ENCODE peak calls at places on chromosomes 12 and 14, in six cellular contexts. One of them, this sample, is unnamed.

GRCh38 chr12:78721906-78722305 is 142.7 kb upstream of the SYT1 start:
- DNase-seq in stomach: no peak
- DNase-seq in tibial artery: no peak
- DNase-seq in CD4-positive, alpha-beta memory T cell: no peak
- DNase-seq in astrocyte: no peak
- DNase-seq in mammary epithelial cell: no peak
- DNase-seq in this sample: no peak

GRCh38 chr14:31965735-31966598 is 111.1 kb upstream of the ARHGAP5 start:
- DNase-seq in tibial artery: no peak
- DNase-seq in stomach: no peak
- DNase-seq in CD4-positive, alpha-beta memory T cell: no peak
- DNase-seq in astrocyte: no peak
- DNase-seq in mammary epithelial cell: peak; percentile 55
- DNase-seq in this sample: no peak

GRCh38 chr12:22018860-22019259 is 27.2 kb upstream of the CMAS start:
- DNase-seq in stomach: no peak
- DNase-seq in mammary epithelial cell: no peak
- DNase-seq in astrocyte: no peak
- DNase-seq in CD4-positive, alpha-beta memory T cell: no peak
- DNase-seq in tibial artery: no peak
- DNase-seq in this sample: peak; percentile 1

GRCh38 chr12:128817115-128818015 is 6.4 kb downstream of the SLC15A4 start:
- DNase-seq in mammary epithelial cell: peak; percentile 60
- DNase-seq in astrocyte: peak; percentile 90
- DNase-seq in CD4-positive, alpha-beta memory T cell: no peak
- DNase-seq in stomach: peak; percentile 41
- DNase-seq in tibial artery: peak; percentile 71
- DNase-seq in this sample: no peak

GRCh38 chr12:43004908-43005307 is 415.4 kb upstream of the PRICKLE1 start:
- DNase-seq in stomach: no peak
- DNase-seq in astrocyte: no peak
- DNase-seq in mammary epithelial cell: no peak
- DNase-seq in CD4-positive, alpha-beta memory T cell: no peak
- DNase-seq in tibial artery: no peak
- DNase-seq in this sample: no peak

GRCh38 chr12:88993655-88994054 is 358.6 kb downstream of the DUSP6 start:
- DNase-seq in astrocyte: peak; percentile 56
- DNase-seq in tibial artery: no peak
- DNase-seq in stomach: no peak
- DNase-seq in mammary epithelial cell: peak; percentile 43
- DNase-seq in CD4-positive, alpha-beta memory T cell: no peak
- DNase-seq in this sample: no peak

GRCh38 chr12:24499151-24500146 is 449.5 kb downstream of the BCAT1 start:
- DNase-seq in stomach: no peak
- DNase-seq in mammary epithelial cell: peak; percentile 3
- DNase-seq in tibial artery: no peak
- DNase-seq in astrocyte: peak; percentile 64
- DNase-seq in CD4-positive, alpha-beta memory T cell: no peak
- DNase-seq in this sample: no peak

GRCh38 chr14:62914873-62915272 is 130.4 kb downstream of the KCNH5 start:
- DNase-seq in mammary epithelial cell: peak; percentile 27
- DNase-seq in astrocyte: no peak
- DNase-seq in stomach: no peak
- DNase-seq in tibial artery: no peak
- DNase-seq in CD4-positive, alpha-beta memory T cell: no peak
- DNase-seq in this sample: no peak

GRCh38 chr12:120227233-120228040 is 26.5 kb upstream of the RPLP0 start:
- DNase-seq in mammary epithelial cell: no peak
- DNase-seq in CD4-positive, alpha-beta memory T cell: no peak
- DNase-seq in astrocyte: no peak
- DNase-seq in tibial artery: no peak
- DNase-seq in stomach: no peak
- DNase-seq in this sample: no peak

GRCh38 chr12:91349451-91349850 is 166.8 kb upstream of the DCN start:
- DNase-seq in CD4-positive, alpha-beta memory T cell: no peak
- DNase-seq in tibial artery: no peak
- DNase-seq in stomach: no peak
- DNase-seq in astrocyte: peak; percentile 5
- DNase-seq in mammary epithelial cell: no peak
- DNase-seq in this sample: no peak

GRCh38 chr12:116027551-116027821 is 250.0 kb downstream of the MED13L start:
- DNase-seq in stomach: no peak
- DNase-seq in mammary epithelial cell: no peak
- DNase-seq in CD4-positive, alpha-beta memory T cell: no peak
- DNase-seq in tibial artery: no peak
- DNase-seq in astrocyte: no peak
- DNase-seq in this sample: no peak

GRCh38 chr14:51620036-51620435 is 31.7 kb upstream of the FRMD6 start:
- DNase-seq in stomach: no peak
- DNase-seq in CD4-positive, alpha-beta memory T cell: no peak
- DNase-seq in mammary epithelial cell: no peak
- DNase-seq in tibial artery: no peak
- DNase-seq in astrocyte: no peak
- DNase-seq in this sample: no peak

GRCh38 chr12:89918172-89918880 is 209.7 kb upstream of the ATP2B1 start:
- DNase-seq in CD4-positive, alpha-beta memory T cell: no peak
- DNase-seq in astrocyte: no peak
- DNase-seq in stomach: no peak
- DNase-seq in mammary epithelial cell: no peak
- DNase-seq in tibial artery: no peak
- DNase-seq in this sample: no peak

GRCh38 chr14:26448181-26448855 is 149.5 kb downstream of the NOVA1 start:
- DNase-seq in stomach: no peak
- DNase-seq in astrocyte: no peak
- DNase-seq in tibial artery: no peak
- DNase-seq in mammary epithelial cell: no peak
- DNase-seq in CD4-positive, alpha-beta memory T cell: no peak
- DNase-seq in this sample: no peak

GRCh38 chr12:20629414-20630156 is 65.5 kb upstream of the SLCO1C1 start:
- DNase-seq in mammary epithelial cell: no peak
- DNase-seq in tibial artery: peak; percentile 25
- DNase-seq in astrocyte: peak; percentile 76
- DNase-seq in stomach: no peak
- DNase-seq in CD4-positive, alpha-beta memory T cell: no peak
- DNase-seq in this sample: no peak

GRCh38 chr14:77059276-77059934 is 30.9 kb upstream of the IRF2BPL start:
- DNase-seq in mammary epithelial cell: peak; percentile 49
- DNase-seq in astrocyte: peak; percentile 96
- DNase-seq in CD4-positive, alpha-beta memory T cell: peak; percentile 51
- DNase-seq in stomach: peak; percentile 56
- DNase-seq in tibial artery: no peak
- DNase-seq in this sample: no peak

GRCh38 chr14:22112004-22112403 is 438.4 kb upstream of the OR4E1 start:
- DNase-seq in astrocyte: no peak
- DNase-seq in CD4-positive, alpha-beta memory T cell: no peak
- DNase-seq in stomach: no peak
- DNase-seq in tibial artery: no peak
- DNase-seq in mammary epithelial cell: no peak
- DNase-seq in this sample: peak; percentile 17

GRCh38 chr12:106682594-106683234 is 91.8 kb upstream of the RIC8B start:
- DNase-seq in tibial artery: no peak
- DNase-seq in mammary epithelial cell: peak; percentile 10
- DNase-seq in CD4-positive, alpha-beta memory T cell: no peak
- DNase-seq in stomach: no peak
- DNase-seq in astrocyte: peak; percentile 7
- DNase-seq in this sample: no peak

GRCh38 chr14:34465069-34465859 is 3.2 kb upstream of the SPTSSA start:
- DNase-seq in CD4-positive, alpha-beta memory T cell: no peak
- DNase-seq in astrocyte: peak; percentile 10
- DNase-seq in mammary epithelial cell: no peak
- DNase-seq in tibial artery: no peak
- DNase-seq in stomach: no peak
- DNase-seq in this sample: no peak

GRCh38 chr12:125220404-125221273 is 155.4 kb downstream of the AACS start:
- DNase-seq in mammary epithelial cell: peak; percentile 2
- DNase-seq in astrocyte: no peak
- DNase-seq in tibial artery: no peak
- DNase-seq in CD4-positive, alpha-beta memory T cell: no peak
- DNase-seq in stomach: peak; percentile 82
- DNase-seq in this sample: no peak

GRCh38 chr12:126891789-126892188 is 1375.2 kb upstream of the TMEM132C start:
- DNase-seq in astrocyte: no peak
- DNase-seq in stomach: no peak
- DNase-seq in CD4-positive, alpha-beta memory T cell: no peak
- DNase-seq in mammary epithelial cell: no peak
- DNase-seq in tibial artery: no peak
- DNase-seq in this sample: no peak

GRCh38 chr12:67415473-67415872 is 146.3 kb downstream of the CAND1 start:
- DNase-seq in CD4-positive, alpha-beta memory T cell: no peak
- DNase-seq in tibial artery: no peak
- DNase-seq in mammary epithelial cell: peak; percentile 32
- DNase-seq in astrocyte: peak; percentile 27
- DNase-seq in stomach: no peak
- DNase-seq in this sample: no peak

GRCh38 chr14:94020267-94020666 is 5.9 kb upstream of the OTUB2 start:
- DNase-seq in tibial artery: no peak
- DNase-seq in astrocyte: no peak
- DNase-seq in mammary epithelial cell: no peak
- DNase-seq in stomach: no peak
- DNase-seq in CD4-positive, alpha-beta memory T cell: no peak
- DNase-seq in this sample: no peak

GRCh38 chr12:131910302-131911110 is 16.1 kb downstream of the ULK1 start:
- DNase-seq in mammary epithelial cell: no peak
- DNase-seq in astrocyte: no peak
- DNase-seq in CD4-positive, alpha-beta memory T cell: no peak
- DNase-seq in tibial artery: no peak
- DNase-seq in stomach: no peak
- DNase-seq in this sample: no peak

GRCh38 chr12:124395284-124395752 is 100.4 kb downstream of the RFLNA start:
- DNase-seq in mammary epithelial cell: no peak
- DNase-seq in CD4-positive, alpha-beta memory T cell: no peak
- DNase-seq in tibial artery: no peak
- DNase-seq in stomach: no peak
- DNase-seq in astrocyte: no peak
- DNase-seq in this sample: no peak

GRCh38 chr12:93978553-93978952 is 169.8 kb upstream of the PLXNC1 start:
- DNase-seq in CD4-positive, alpha-beta memory T cell: no peak
- DNase-seq in astrocyte: peak; percentile 74
- DNase-seq in stomach: no peak
- DNase-seq in mammary epithelial cell: peak; percentile 70
- DNase-seq in tibial artery: peak; percentile 58
- DNase-seq in this sample: no peak

GRCh38 chr12:114045333-114045732 is 79.2 kb upstream of the RBM19 start:
- DNase-seq in stomach: no peak
- DNase-seq in CD4-positive, alpha-beta memory T cell: no peak
- DNase-seq in tibial artery: no peak
- DNase-seq in mammary epithelial cell: no peak
- DNase-seq in astrocyte: no peak
- DNase-seq in this sample: no peak

GRCh38 chr14:42806909-42807315 is 1200.2 kb downstream of the LRFN5 start:
- DNase-seq in tibial artery: no peak
- DNase-seq in stomach: no peak
- DNase-seq in CD4-positive, alpha-beta memory T cell: no peak
- DNase-seq in astrocyte: peak; percentile 77
- DNase-seq in mammary epithelial cell: no peak
- DNase-seq in this sample: no peak

GRCh38 chr12:77161944-77162343 is 96.6 kb upstream of the E2F7 start:
- DNase-seq in tibial artery: no peak
- DNase-seq in CD4-positive, alpha-beta memory T cell: no peak
- DNase-seq in stomach: no peak
- DNase-seq in mammary epithelial cell: no peak
- DNase-seq in astrocyte: no peak
- DNase-seq in this sample: no peak
- H3K27ac ChIP-seq in tibial artery: no peak overlapping the region
- H3K27ac ChIP-seq in CD4-positive, alpha-beta memory T cell: no peak overlapping the region
- H3K27ac ChIP-seq in stomach: no peak overlapping the region
- H3K27ac ChIP-seq in mammary epithelial cell: no peak overlapping the region
- H3K27ac ChIP-seq in astrocyte: no peak overlapping the region
- H3K27ac ChIP-seq in this sample: no peak overlapping the region

DNA sequence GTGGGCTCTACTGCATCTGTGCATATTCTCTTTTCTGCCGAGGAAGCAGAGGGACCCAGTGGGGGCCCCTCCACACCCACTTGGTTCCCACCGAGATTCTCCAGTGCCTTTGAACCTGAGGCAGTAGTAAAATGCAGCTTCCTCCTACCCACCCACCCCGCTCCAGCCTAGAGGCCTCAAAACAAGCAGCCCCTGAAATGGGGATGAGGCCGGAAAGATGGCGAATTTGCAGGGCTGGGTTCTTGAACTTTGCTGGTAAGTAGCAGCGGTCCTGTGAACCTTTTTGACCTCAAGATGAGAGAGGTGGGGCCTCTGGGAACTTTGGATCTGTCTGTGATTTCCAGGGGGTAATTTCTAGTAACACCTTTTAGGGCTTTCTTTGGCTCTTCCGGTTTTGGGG is 15.4 kb downstream of the PLEKHG3 start:
- DNase-seq in astrocyte: no peak
- DNase-seq in mammary epithelial cell: no peak
- DNase-seq in stomach: no peak
- DNase-seq in CD4-positive, alpha-beta memory T cell: no peak
- DNase-seq in tibial artery: no peak
- DNase-seq in this sample: no peak
- H3K4me1 ChIP-seq in astrocyte: peaks cover 62% of the 10 kb centered on the region
- H3K4me1 ChIP-seq in mammary epithelial cell: peaks cover 98% of the 10 kb centered on the region
- H3K4me1 ChIP-seq in stomach: peaks cover 98% of the 10 kb centered on the region
- H3K4me1 ChIP-seq in CD4-positive, alpha-beta memory T cell: peaks cover 100% of the 10 kb centered on the region
- H3K4me1 ChIP-seq in tibial artery: peaks cover 96% of the 10 kb centered on the region
- H3K4me1 ChIP-seq in this sample: peaks cover 51% of the 10 kb centered on the region

DNA sequence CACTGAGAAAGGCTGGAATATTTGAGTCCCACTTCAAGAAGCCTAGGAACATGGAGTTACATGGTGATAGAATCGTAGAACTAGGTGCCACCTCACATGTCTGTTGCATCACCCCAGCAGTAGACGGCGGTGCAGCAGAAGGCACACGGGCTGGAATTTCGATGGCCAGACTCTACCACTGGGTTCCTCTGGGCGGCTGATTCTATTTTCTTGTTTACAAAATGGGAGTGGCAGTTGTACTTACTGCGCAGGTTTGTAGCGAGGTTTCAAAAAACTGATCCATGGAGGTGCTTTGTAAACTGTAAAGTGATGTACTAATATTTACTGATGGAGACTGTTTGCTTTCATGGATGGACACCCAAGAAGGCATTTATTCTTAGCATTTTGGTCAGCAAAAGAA is 45.7 kb downstream of the WDR20 start:
- DNase-seq in CD4-positive, alpha-beta memory T cell: no peak
- DNase-seq in astrocyte: no peak
- DNase-seq in stomach: peak; percentile 58
- DNase-seq in mammary epithelial cell: no peak
- DNase-seq in tibial artery: no peak
- DNase-seq in this sample: no peak
- H3K27ac ChIP-seq in CD4-positive, alpha-beta memory T cell: no peak overlapping the region
- H3K27ac ChIP-seq in astrocyte: no peak overlapping the region
- H3K27ac ChIP-seq in stomach: peak overlapping the region; percentile 2
- H3K27ac ChIP-seq in mammary epithelial cell: no peak overlapping the region
- H3K27ac ChIP-seq in tibial artery: no peak overlapping the region
- H3K27ac ChIP-seq in this sample: no peak overlapping the region

DNA sequence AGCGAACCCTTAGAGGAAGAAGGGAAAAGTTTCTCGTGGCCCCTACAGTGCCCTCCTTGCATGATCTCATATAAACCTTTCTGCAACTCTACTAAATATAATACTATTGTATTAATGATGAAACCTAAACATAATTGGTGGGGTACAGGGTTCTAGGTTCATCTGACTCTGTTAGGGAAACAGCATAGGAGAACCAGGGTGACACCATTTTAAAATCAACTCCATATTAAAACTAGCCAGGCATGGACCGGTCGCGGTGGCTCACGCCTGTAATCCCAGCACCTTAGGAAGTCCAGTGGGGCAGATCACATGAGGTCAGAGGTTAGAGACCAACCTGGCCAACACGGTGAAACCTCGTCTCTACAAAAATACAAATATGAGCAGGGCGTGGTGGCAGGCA is 15.0 kb upstream of the RND1 start:
- DNase-seq in mammary epithelial cell: no peak
- DNase-seq in stomach: no peak
- DNase-seq in astrocyte: no peak
- DNase-seq in tibial artery: no peak
- DNase-seq in CD4-positive, alpha-beta memory T cell: no peak
- DNase-seq in this sample: no peak
- H3K4me1 ChIP-seq in mammary epithelial cell: no peaks in the 10 kb centered on the region
- H3K4me1 ChIP-seq in stomach: peaks cover 35% of the 10 kb centered on the region
- H3K4me1 ChIP-seq in astrocyte: peaks cover 23% of the 10 kb centered on the region
- H3K4me1 ChIP-seq in tibial artery: peaks cover 14% of the 10 kb centered on the region
- H3K4me1 ChIP-seq in CD4-positive, alpha-beta memory T cell: no peaks in the 10 kb centered on the region
- H3K4me1 ChIP-seq in this sample: no peaks in the 10 kb centered on the region